ENCODE peak calls at places on chromosomes 1 and 21, in seven cellular contexts. J is A673, N is sigmoid colon, Q is tibial nerve, F is upper lobe of left lung, M is thoracic aorta, W is tibial artery. R is an unnamed sample.

GRCh38 chr1:200432586-200432985 is 22.8 kb upstream of the ZNF281 start:
- DNase-seq in J (no peak), N (no peak), Q (no peak), F (no peak), M (no peak), W (no peak), R (no peak)

GRCh38 chr1:85259118-85259865 is at the start of gene C1orf52:
- DNase-seq in J (peak; percentile 96), N (peak; percentile 97), Q (peak; percentile 97), F (peak; percentile 100), M (peak; percentile 88), W (peak; percentile 97), R (peak; percentile 79)

GRCh38 chr21:42486551-42486950 is 9.5 kb downstream of the RSPH1 start:
- DNase-seq in J (no peak), N (no peak), Q (no peak), F (no peak), M (no peak), W (no peak), R (no peak)

GRCh38 chr1:19032701-19033515 is 76.4 kb upstream of the IFFO2 start:
- DNase-seq in J (no peak), N (no peak), Q (no peak), F (no peak), M (no peak), W (peak; percentile 59), R (no peak)

GRCh38 chr1:29767769-29768425 is 531.6 kb downstream of the PTPRU start:
- DNase-seq in J (no peak), N (peak; percentile 22), Q (no peak), F (no peak), M (no peak), W (no peak), R (no peak)

GRCh38 chr21:42782723-42783247 is 96.6 kb downstream of the WDR4 start:
- DNase-seq in J (no peak), N (no peak), Q (no peak), F (peak; percentile 74), M (no peak), W (no peak), R (no peak)

GRCh38 chr1:7454895-7455784 is 316.0 kb upstream of the VAMP3 start:
- DNase-seq in J (no peak), N (no peak), Q (no peak), F (peak; percentile 75), M (no peak), W (no peak), R (no peak)

GRCh38 chr1:101022294-101022693 is 3.3 kb downstream of the DPH5 start:
- DNase-seq in J (peak; percentile 27), N (no peak), Q (no peak), F (no peak), M (no peak), W (no peak), R (no peak)

GRCh38 chr1:168483531-168483930 is 60.3 kb downstream of the XCL2 start:
- DNase-seq in J (no peak), N (no peak), Q (no peak), F (no peak), M (no peak), W (no peak), R (no peak)

GRCh38 chr1:226677121-226678020 is 61.7 kb downstream of the ITPKB start:
- DNase-seq in J (no peak), N (peak; percentile 97), Q (peak; percentile 93), F (no peak), M (peak; percentile 66), W (peak; percentile 89), R (peak; percentile 79)

GRCh38 chr1:221824025-221824424 is 82.1 kb upstream of the DUSP10 start:
- DNase-seq in J (no peak), N (no peak), Q (no peak), F (no peak), M (no peak), W (no peak), R (no peak)

GRCh38 chr1:203607169-203607873 is 19.3 kb upstream of the ATP2B4 start:
- DNase-seq in J (peak; percentile 66), N (no peak), Q (peak; percentile 39), F (no peak), M (no peak), W (no peak), R (no peak)

GRCh38 chr1:54012862-54013261 is 5.1 kb downstream of the LDLRAD1 start:
- DNase-seq in J (no peak), N (no peak), Q (no peak), F (no peak), M (no peak), W (peak; percentile 44), R (no peak)

GRCh38 chr21:43299441-43300277 is 127.3 kb downstream of the SIK1 start:
- DNase-seq in J (no peak), N (no peak), Q (peak; percentile 69), F (no peak), M (no peak), W (no peak), R (no peak)

GRCh38 chr1:218718216-218718615 is 373.1 kb downstream of the TGFB2 start:
- DNase-seq in J (no peak), N (no peak), Q (no peak), F (no peak), M (no peak), W (no peak), R (no peak)

GRCh38 chr1:203402609-203403337 is 51.9 kb upstream of the FMOD start:
- DNase-seq in J (no peak), N (peak; percentile 72), Q (peak; percentile 53), F (no peak), M (no peak), W (no peak), R (no peak)

GRCh38 chr1:180057883-180058396 is 96.7 kb upstream of the QSOX1 start:
- DNase-seq in J (no peak), N (no peak), Q (no peak), F (no peak), M (no peak), W (no peak), R (no peak)

GRCh38 chr21:38429011-38429410 is 69.3 kb downstream of the ERG start:
- DNase-seq in J (no peak), N (no peak), Q (no peak), F (no peak), M (no peak), W (no peak), R (no peak)

GRCh38 chr1:160400284-160400645 is at the start of gene VANGL2:
- DNase-seq in J (peak; percentile 78), N (peak; percentile 89), Q (peak; percentile 47), F (peak; percentile 95), M (no peak), W (no peak), R (peak; percentile 64)

GRCh38 chr21:39911286-39911685 is 44.0 kb downstream of the PCP4 start:
- DNase-seq in J (no peak), N (no peak), Q (no peak), F (no peak), M (no peak), W (no peak), R (no peak)

GRCh38 chr1:8847990-8848389 is 30.5 kb downstream of the ENO1 start:
- DNase-seq in J (no peak), N (no peak), Q (no peak), F (no peak), M (no peak), W (no peak), R (no peak)

GRCh38 chr1:1858382-1859086 is 32.4 kb downstream of the GNB1 start:
- DNase-seq in J (peak; percentile 96), N (peak; percentile 88), Q (peak; percentile 72), F (no peak), M (peak; percentile 48), W (peak; percentile 83), R (no peak)

GRCh38 chr21:38765056-38765455 is 40.7 kb upstream of the ETS2 start:
- DNase-seq in J (no peak), N (no peak), Q (no peak), F (no peak), M (no peak), W (no peak), R (no peak)

GRCh38 chr1:94621802-94622201 is 80.2 kb upstream of the F3 start:
- DNase-seq in J (no peak), N (no peak), Q (no peak), F (no peak), M (no peak), W (no peak), R (no peak)

GRCh38 chr1:21651214-21652042 is 17.7 kb downstream of the RAP1GAP start:
- DNase-seq in J (peak; percentile 71), N (no peak), Q (no peak), F (peak; percentile 92), M (no peak), W (no peak), R (peak; percentile 64)
- H3K27ac ChIP-seq in J (peak overlapping the region; percentile 54), N (no peak overlapping the region), Q (peak overlapping the region; percentile 87), F (no peak overlapping the region), M (no peak overlapping the region), W (no peak overlapping the region), R (peak overlapping the region; percentile 74)

GRCh38 chr1:18015719-18016118 is 91.9 kb upstream of the IGSF21 start:
- DNase-seq in J (no peak), N (no peak), Q (no peak), F (peak; percentile 55), M (no peak), W (no peak), R (no peak)
- H3K27ac ChIP-seq in J (no peak overlapping the region), N (no peak overlapping the region), Q (no peak overlapping the region), F (no peak overlapping the region), M (no peak overlapping the region), W (no peak overlapping the region), R (no peak overlapping the region)

DNA sequence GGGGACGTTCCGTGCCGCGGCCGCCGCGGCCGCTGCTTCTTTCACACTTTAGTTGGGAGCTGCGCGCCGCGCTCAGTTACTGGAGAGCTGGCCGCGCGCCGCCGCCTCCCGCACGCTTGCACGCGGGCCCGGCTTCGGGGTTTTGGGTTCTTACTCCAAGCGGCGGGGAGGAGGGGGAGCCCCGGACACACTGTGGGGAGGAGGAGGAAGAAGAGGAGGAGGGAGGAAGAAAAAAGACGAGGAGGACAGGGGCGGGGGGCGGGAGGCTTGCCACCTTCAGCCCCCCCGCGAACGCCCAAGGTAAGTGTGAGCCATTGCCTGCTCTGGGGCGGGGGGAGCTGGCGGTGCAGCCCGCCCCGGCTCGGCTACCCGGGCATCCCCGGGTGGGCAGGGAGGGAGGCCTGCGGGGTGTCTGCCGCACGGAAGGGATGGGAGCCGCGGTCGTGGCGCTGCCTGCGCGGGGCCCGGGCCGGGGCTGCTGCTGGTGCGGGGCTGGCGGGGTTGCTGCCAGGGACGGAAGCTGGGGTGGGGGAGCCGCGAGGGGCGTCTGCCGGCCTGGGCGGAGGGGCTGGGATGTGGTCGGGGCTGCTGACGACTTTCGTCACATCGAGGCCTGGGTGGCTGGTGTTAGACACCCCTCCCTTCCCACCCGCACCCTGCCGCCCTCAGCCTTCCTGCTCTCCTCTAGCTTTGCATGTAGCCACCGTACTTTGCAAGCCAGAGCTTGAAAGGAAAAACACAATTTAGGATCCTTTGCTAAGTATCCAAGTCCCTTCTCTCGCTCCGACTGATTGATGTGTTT is 441 bp downstream of the C1orf21 start:
- DNase-seq in J (peak; percentile 63), N (peak; percentile 76), Q (peak; percentile 17), F (peak; percentile 90), M (peak; percentile 19), W (peak; percentile 69), R (peak; percentile 40)
- H3K27ac ChIP-seq in J (peak overlapping the region; percentile 79), N (peak overlapping the region; percentile 91), Q (peak overlapping the region; percentile 91), F (peak overlapping the region; percentile 81), M (peak overlapping the region; percentile 40), W (peak overlapping the region; percentile 87), R (peak overlapping the region; percentile 21)

DNA sequence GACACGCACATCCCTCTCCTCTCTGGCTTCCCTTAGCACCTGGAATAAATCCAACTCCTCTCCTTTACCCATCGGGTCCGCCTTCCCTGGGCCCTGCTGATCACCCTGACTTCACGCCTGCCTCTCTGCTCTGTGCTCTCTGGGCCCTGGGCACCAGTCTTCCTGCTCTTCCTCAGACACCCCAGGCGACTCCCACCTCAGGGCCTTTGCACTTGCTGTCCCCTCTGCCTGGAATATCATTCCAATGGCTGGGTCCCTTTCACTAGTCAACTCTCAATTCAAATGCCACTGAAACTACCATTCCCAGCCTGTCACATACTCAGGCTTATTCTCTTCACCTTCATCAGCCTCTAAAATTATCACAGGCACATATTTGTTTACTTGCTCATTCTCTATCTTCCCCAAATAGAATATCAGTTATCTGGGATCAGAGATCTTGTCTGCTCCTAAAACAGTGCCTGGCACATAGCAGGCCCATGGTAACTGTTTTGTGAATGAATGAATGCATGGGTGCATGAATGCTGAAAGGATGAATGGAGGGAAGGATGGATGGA is 27.2 kb upstream of the SELENON start:
- DNase-seq in J (no peak), N (no peak), Q (no peak), F (no peak), M (no peak), W (no peak), R (no peak)
- H3K27ac ChIP-seq in J (no peak overlapping the region), N (no peak overlapping the region), Q (no peak overlapping the region), F (no peak overlapping the region), M (no peak overlapping the region), W (no peak overlapping the region), R (no peak overlapping the region)